ENCODE peak calls at places on chromosome X, in six cellular contexts. T is choroid plexus epithelial cell, D is sigmoid colon, B is heart right ventricle, Q is thyroid gland, Z is Calu3. O is an unnamed sample.

GRCh38 chrX:74382613-74383012 is 38.7 kb upstream of the SLC16A2 start:
- DNase-seq in T (peak; percentile 73), D (peak; percentile 72), B (peak; percentile 32), Q (peak; percentile 46), Z (peak; percentile 69), O (peak; percentile 75)

GRCh38 chrX:39859991-39860861 is 237.5 kb downstream of the BCOR start:
- DNase-seq in T (peak; percentile 73), D (peak; percentile 68), B (peak; percentile 45), Q (peak; percentile 20), Z (peak; percentile 26), O (peak; percentile 80)

GRCh38 chrX:28225508-28225907 is 244.3 kb upstream of the DCAF8L1 start:
- DNase-seq in T (no peak), D (no peak), B (no peak), Q (no peak), Z (no peak), O (no peak)

GRCh38 chrX:135345328-135345645 is 36.0 kb downstream of the ETDC start:
- DNase-seq in T (peak; percentile 52), D (peak; percentile 70), B (peak; percentile 50), Q (peak; percentile 43), Z (peak; percentile 10), O (peak; percentile 67)

GRCh38 chrX:20144491-20144890 is 2.9 kb upstream of the EIF1AX start:
- DNase-seq in T (peak; percentile 40), D (no peak), B (no peak), Q (no peak), Z (no peak), O (no peak)

GRCh38 chrX:72125331-72126047 is 6.2 kb downstream of the RTL5 start:
- DNase-seq in T (peak; percentile 12), D (no peak), B (no peak), Q (peak; percentile 57), Z (no peak), O (no peak)

GRCh38 chrX:135572436-135572835 is 52.0 kb downstream of the INTS6L start:
- DNase-seq in T (peak; percentile 10), D (no peak), B (no peak), Q (no peak), Z (no peak), O (no peak)

GRCh38 chrX:149962859-149963757 is 24.8 kb upstream of the EOLA2 start:
- DNase-seq in T (peak; percentile 77), D (no peak), B (peak; percentile 42), Q (peak; percentile 49), Z (peak; percentile 55), O (peak; percentile 59)

GRCh38 chrX:65528705-65529340 is 5.8 kb downstream of the LAS1L start:
- DNase-seq in T (peak; percentile 36), D (no peak), B (peak; percentile 18), Q (peak; percentile 14), Z (peak; percentile 58), O (peak; percentile 41)

GRCh38 chrX:44157858-44158257 is 184.7 kb upstream of the NDP start:
- DNase-seq in T (no peak), D (no peak), B (no peak), Q (no peak), Z (no peak), O (no peak)

GRCh38 chrX:39582091-39582490 is 515.7 kb downstream of the BCOR start:
- DNase-seq in T (no peak), D (no peak), B (no peak), Q (peak; percentile 3), Z (peak; percentile 64), O (no peak)

GRCh38 chrX:120559799-120560198 is 963 bp downstream of the CUL4B start:
- DNase-seq in T (no peak), D (no peak), B (no peak), Q (no peak), Z (no peak), O (no peak)

GRCh38 chrX:153662266-153662665 is 11.3 kb downstream of the PNCK start:
- DNase-seq in T (peak; percentile 39), D (peak; percentile 71), B (peak; percentile 16), Q (peak; percentile 42), Z (peak; percentile 60), O (no peak)

GRCh38 chrX:123959281-123960063 is 2.0 kb upstream of the STAG2 start:
- DNase-seq in T (peak; percentile 38), D (peak; percentile 81), B (peak; percentile 46), Q (peak; percentile 48), Z (peak; percentile 28), O (peak; percentile 64)

GRCh38 chrX:13875572-13875971 is 58.7 kb upstream of the GPM6B start:
- DNase-seq in T (no peak), D (no peak), B (no peak), Q (no peak), Z (no peak), O (no peak)

GRCh38 chrX:13009256-13009655 is 34.3 kb downstream of the TMSB4X start:
- DNase-seq in T (no peak), D (no peak), B (no peak), Q (peak; percentile 32), Z (no peak), O (peak; percentile 61)

O was measured in SJCRH30.